ENCODE peak calls at places on chromosomes 5 and 9, in four cellular contexts. One of them, this sample, is unnamed.

GRCh38 chr5:14184725-14185124 is 41.6 kb downstream of the TRIO start:
- DNase-seq in activated CD8-positive, alpha-beta memory T cell treated with anti-CD3 and anti-CD28 coated beads for 48 hours: no peak
- DNase-seq in fibroblast of lung: peak; percentile 60
- DNase-seq in activated naive CD4-positive, alpha-beta T cell treated with anti-CD3 and anti-CD28 coated beads for 36 hours: no peak
- DNase-seq in this sample: no peak

GRCh38 chr9:108273988-108274387 is 581.8 kb downstream of the ACTL7B start:
- DNase-seq in activated naive CD4-positive, alpha-beta T cell treated with anti-CD3 and anti-CD28 coated beads for 36 hours: no peak
- DNase-seq in activated CD8-positive, alpha-beta memory T cell treated with anti-CD3 and anti-CD28 coated beads for 48 hours: no peak
- DNase-seq in fibroblast of lung: no peak
- DNase-seq in this sample: no peak

GRCh38 chr5:170109059-170110031 is 3.6 kb downstream of the FOXI1 start:
- DNase-seq in activated naive CD4-positive, alpha-beta T cell treated with anti-CD3 and anti-CD28 coated beads for 36 hours: no peak
- DNase-seq in activated CD8-positive, alpha-beta memory T cell treated with anti-CD3 and anti-CD28 coated beads for 48 hours: no peak
- DNase-seq in fibroblast of lung: no peak
- DNase-seq in this sample: no peak

GRCh38 chr5:44388504-44389409 is 463 bp downstream of the FGF10 start:
- DNase-seq in activated CD8-positive, alpha-beta memory T cell treated with anti-CD3 and anti-CD28 coated beads for 48 hours: no peak
- DNase-seq in fibroblast of lung: peak; percentile 47
- DNase-seq in activated naive CD4-positive, alpha-beta T cell treated with anti-CD3 and anti-CD28 coated beads for 36 hours: no peak
- DNase-seq in this sample: no peak

GRCh38 chr9:108133680-108134079 is 644.1 kb upstream of the KLF4 start:
- DNase-seq in activated naive CD4-positive, alpha-beta T cell treated with anti-CD3 and anti-CD28 coated beads for 36 hours: no peak
- DNase-seq in fibroblast of lung: no peak
- DNase-seq in activated CD8-positive, alpha-beta memory T cell treated with anti-CD3 and anti-CD28 coated beads for 48 hours: no peak
- DNase-seq in this sample: no peak

GRCh38 chr5:16597946-16598694 is 18.7 kb downstream of the RETREG1 start:
- DNase-seq in activated naive CD4-positive, alpha-beta T cell treated with anti-CD3 and anti-CD28 coated beads for 36 hours: no peak
- DNase-seq in fibroblast of lung: no peak
- DNase-seq in activated CD8-positive, alpha-beta memory T cell treated with anti-CD3 and anti-CD28 coated beads for 48 hours: no peak
- DNase-seq in this sample: no peak

GRCh38 chr5:179208706-179209358 is 136.4 kb downstream of the ADAMTS2 start:
- DNase-seq in fibroblast of lung: no peak
- DNase-seq in activated naive CD4-positive, alpha-beta T cell treated with anti-CD3 and anti-CD28 coated beads for 36 hours: no peak
- DNase-seq in activated CD8-positive, alpha-beta memory T cell treated with anti-CD3 and anti-CD28 coated beads for 48 hours: no peak
- DNase-seq in this sample: no peak

GRCh38 chr5:96155156-96155555 is 193.5 kb upstream of the ELL2 start:
- DNase-seq in activated CD8-positive, alpha-beta memory T cell treated with anti-CD3 and anti-CD28 coated beads for 48 hours: no peak
- DNase-seq in activated naive CD4-positive, alpha-beta T cell treated with anti-CD3 and anti-CD28 coated beads for 36 hours: no peak
- DNase-seq in fibroblast of lung: no peak
- DNase-seq in this sample: no peak

GRCh38 chr5:120443607-120444006 is 20.5 kb upstream of the PRR16 start:
- DNase-seq in activated CD8-positive, alpha-beta memory T cell treated with anti-CD3 and anti-CD28 coated beads for 48 hours: no peak
- DNase-seq in fibroblast of lung: no peak
- DNase-seq in activated naive CD4-positive, alpha-beta T cell treated with anti-CD3 and anti-CD28 coated beads for 36 hours: no peak
- DNase-seq in this sample: no peak

GRCh38 chr5:179370490-179371122 is 25.3 kb upstream of the ADAMTS2 start:
- DNase-seq in activated naive CD4-positive, alpha-beta T cell treated with anti-CD3 and anti-CD28 coated beads for 36 hours: no peak
- DNase-seq in fibroblast of lung: no peak
- DNase-seq in activated CD8-positive, alpha-beta memory T cell treated with anti-CD3 and anti-CD28 coated beads for 48 hours: no peak
- DNase-seq in this sample: no peak

GRCh38 chr5:132496631-132497487 is 6.3 kb upstream of the IRF1 start:
- DNase-seq in activated CD8-positive, alpha-beta memory T cell treated with anti-CD3 and anti-CD28 coated beads for 48 hours: peak; percentile 51
- DNase-seq in fibroblast of lung: peak; percentile 87
- DNase-seq in activated naive CD4-positive, alpha-beta T cell treated with anti-CD3 and anti-CD28 coated beads for 36 hours: peak; percentile 53
- DNase-seq in this sample: peak; percentile 82

GRCh38 chr9:297104-297794 is 82.6 kb downstream of the DOCK8 start:
- DNase-seq in fibroblast of lung: no peak
- DNase-seq in activated naive CD4-positive, alpha-beta T cell treated with anti-CD3 and anti-CD28 coated beads for 36 hours: peak; percentile 25
- DNase-seq in activated CD8-positive, alpha-beta memory T cell treated with anti-CD3 and anti-CD28 coated beads for 48 hours: no peak
- DNase-seq in this sample: no peak

GRCh38 chr5:66653380-66653779 is 57.2 kb downstream of the MAST4 start:
- DNase-seq in fibroblast of lung: peak; percentile 50
- DNase-seq in activated naive CD4-positive, alpha-beta T cell treated with anti-CD3 and anti-CD28 coated beads for 36 hours: no peak
- DNase-seq in activated CD8-positive, alpha-beta memory T cell treated with anti-CD3 and anti-CD28 coated beads for 48 hours: no peak
- DNase-seq in this sample: no peak

GRCh38 chr5:173242675-173243085 is 7.7 kb upstream of the NKX2-5 start:
- DNase-seq in activated CD8-positive, alpha-beta memory T cell treated with anti-CD3 and anti-CD28 coated beads for 48 hours: no peak
- DNase-seq in fibroblast of lung: no peak
- DNase-seq in activated naive CD4-positive, alpha-beta T cell treated with anti-CD3 and anti-CD28 coated beads for 36 hours: no peak
- DNase-seq in this sample: no peak

GRCh38 chr9:129208191-129209091 is 30.4 kb upstream of the IER5L start:
- DNase-seq in fibroblast of lung: no peak
- DNase-seq in activated CD8-positive, alpha-beta memory T cell treated with anti-CD3 and anti-CD28 coated beads for 48 hours: peak; percentile 44
- DNase-seq in activated naive CD4-positive, alpha-beta T cell treated with anti-CD3 and anti-CD28 coated beads for 36 hours: peak; percentile 70
- DNase-seq in this sample: no peak

GRCh38 chr5:176541338-176542134 is 4.3 kb upstream of the RNF44 start:
- DNase-seq in fibroblast of lung: no peak
- DNase-seq in activated CD8-positive, alpha-beta memory T cell treated with anti-CD3 and anti-CD28 coated beads for 48 hours: no peak
- DNase-seq in activated naive CD4-positive, alpha-beta T cell treated with anti-CD3 and anti-CD28 coated beads for 36 hours: peak; percentile 85
- DNase-seq in this sample: no peak

GRCh38 chr9:113738898-113739604 is 137.1 kb upstream of the ZNF618 start:
- DNase-seq in activated CD8-positive, alpha-beta memory T cell treated with anti-CD3 and anti-CD28 coated beads for 48 hours: no peak
- DNase-seq in activated naive CD4-positive, alpha-beta T cell treated with anti-CD3 and anti-CD28 coated beads for 36 hours: no peak
- DNase-seq in fibroblast of lung: no peak
- DNase-seq in this sample: no peak

GRCh38 chr5:157568717-157569116 is 6.9 kb downstream of the ADAM19 start:
- DNase-seq in activated naive CD4-positive, alpha-beta T cell treated with anti-CD3 and anti-CD28 coated beads for 36 hours: no peak
- DNase-seq in fibroblast of lung: no peak
- DNase-seq in activated CD8-positive, alpha-beta memory T cell treated with anti-CD3 and anti-CD28 coated beads for 48 hours: no peak
- DNase-seq in this sample: no peak

GRCh38 chr9:136361047-136361756 is 2.3 kb downstream of the DNLZ start:
- DNase-seq in activated naive CD4-positive, alpha-beta T cell treated with anti-CD3 and anti-CD28 coated beads for 36 hours: no peak
- DNase-seq in fibroblast of lung: peak; percentile 62
- DNase-seq in activated CD8-positive, alpha-beta memory T cell treated with anti-CD3 and anti-CD28 coated beads for 48 hours: no peak
- DNase-seq in this sample: no peak

GRCh38 chr5:178187014-178187413 is at the start of gene GMCL2:
- DNase-seq in activated CD8-positive, alpha-beta memory T cell treated with anti-CD3 and anti-CD28 coated beads for 48 hours: no peak
- DNase-seq in fibroblast of lung: no peak
- DNase-seq in activated naive CD4-positive, alpha-beta T cell treated with anti-CD3 and anti-CD28 coated beads for 36 hours: no peak
- DNase-seq in this sample: no peak

GRCh38 chr9:21056931-21057330 is 20.8 kb downstream of the IFNB1 start:
- DNase-seq in activated naive CD4-positive, alpha-beta T cell treated with anti-CD3 and anti-CD28 coated beads for 36 hours: no peak
- DNase-seq in activated CD8-positive, alpha-beta memory T cell treated with anti-CD3 and anti-CD28 coated beads for 48 hours: no peak
- DNase-seq in fibroblast of lung: peak; percentile 36
- DNase-seq in this sample: no peak

GRCh38 chr5:82312373-82312856 is 34.3 kb upstream of the RPS23 start:
- DNase-seq in activated CD8-positive, alpha-beta memory T cell treated with anti-CD3 and anti-CD28 coated beads for 48 hours: no peak
- DNase-seq in fibroblast of lung: peak; percentile 87
- DNase-seq in activated naive CD4-positive, alpha-beta T cell treated with anti-CD3 and anti-CD28 coated beads for 36 hours: peak; percentile 67
- DNase-seq in this sample: no peak

GRCh38 chr5:96256795-96257470 is 176.1 kb downstream of the PCSK1 start:
- DNase-seq in activated naive CD4-positive, alpha-beta T cell treated with anti-CD3 and anti-CD28 coated beads for 36 hours: peak; percentile 17
- DNase-seq in fibroblast of lung: peak; percentile 81
- DNase-seq in activated CD8-positive, alpha-beta memory T cell treated with anti-CD3 and anti-CD28 coated beads for 48 hours: no peak
- DNase-seq in this sample: no peak

GRCh38 chr5:176817369-176817841 is 7.0 kb downstream of the UNC5A start:
- DNase-seq in fibroblast of lung: no peak
- DNase-seq in activated CD8-positive, alpha-beta memory T cell treated with anti-CD3 and anti-CD28 coated beads for 48 hours: no peak
- DNase-seq in activated naive CD4-positive, alpha-beta T cell treated with anti-CD3 and anti-CD28 coated beads for 36 hours: no peak
- DNase-seq in this sample: no peak

GRCh38 chr5:143977891-143978448 is 166.0 kb downstream of the HMHB1 start:
- DNase-seq in activated CD8-positive, alpha-beta memory T cell treated with anti-CD3 and anti-CD28 coated beads for 48 hours: no peak
- DNase-seq in activated naive CD4-positive, alpha-beta T cell treated with anti-CD3 and anti-CD28 coated beads for 36 hours: no peak
- DNase-seq in fibroblast of lung: no peak
- DNase-seq in this sample: no peak

GRCh38 chr5:97854871-97855762 is 672.1 kb upstream of the RIOK2 start:
- DNase-seq in activated naive CD4-positive, alpha-beta T cell treated with anti-CD3 and anti-CD28 coated beads for 36 hours: no peak
- DNase-seq in fibroblast of lung: peak; percentile 71
- DNase-seq in activated CD8-positive, alpha-beta memory T cell treated with anti-CD3 and anti-CD28 coated beads for 48 hours: no peak
- DNase-seq in this sample: no peak

GRCh38 chr9:19922476-19923118 is 133.8 kb upstream of the SLC24A2 start:
- DNase-seq in fibroblast of lung: peak; percentile 72
- DNase-seq in activated CD8-positive, alpha-beta memory T cell treated with anti-CD3 and anti-CD28 coated beads for 48 hours: no peak
- DNase-seq in activated naive CD4-positive, alpha-beta T cell treated with anti-CD3 and anti-CD28 coated beads for 36 hours: no peak
- DNase-seq in this sample: no peak

GRCh38 chr5:107831612-107832395 is 161.1 kb upstream of the EFNA5 start:
- DNase-seq in activated CD8-positive, alpha-beta memory T cell treated with anti-CD3 and anti-CD28 coated beads for 48 hours: no peak
- DNase-seq in activated naive CD4-positive, alpha-beta T cell treated with anti-CD3 and anti-CD28 coated beads for 36 hours: no peak
- DNase-seq in fibroblast of lung: peak; percentile 63
- DNase-seq in this sample: no peak

GRCh38 chr5:150153957-150154617 is 1.6 kb downstream of the PDGFRB start:
- DNase-seq in activated naive CD4-positive, alpha-beta T cell treated with anti-CD3 and anti-CD28 coated beads for 36 hours: no peak
- DNase-seq in fibroblast of lung: peak; percentile 83
- DNase-seq in activated CD8-positive, alpha-beta memory T cell treated with anti-CD3 and anti-CD28 coated beads for 48 hours: no peak
- DNase-seq in this sample: no peak

GRCh38 chr5:172556971-172557461 is 84.0 kb upstream of the NEURL1B start:
- DNase-seq in fibroblast of lung: peak; percentile 57
- DNase-seq in activated CD8-positive, alpha-beta memory T cell treated with anti-CD3 and anti-CD28 coated beads for 48 hours: no peak
- DNase-seq in activated naive CD4-positive, alpha-beta T cell treated with anti-CD3 and anti-CD28 coated beads for 36 hours: no peak
- DNase-seq in this sample: no peak

GRCh38 chr5:169901896-169902295 is 78.4 kb downstream of the INSYN2B start:
- DNase-seq in activated naive CD4-positive, alpha-beta T cell treated with anti-CD3 and anti-CD28 coated beads for 36 hours: no peak
- DNase-seq in activated CD8-positive, alpha-beta memory T cell treated with anti-CD3 and anti-CD28 coated beads for 48 hours: no peak
- DNase-seq in fibroblast of lung: no peak
- DNase-seq in this sample: no peak

GRCh38 chr5:124952079-124952478 is 205.6 kb upstream of the ZNF608 start:
- DNase-seq in fibroblast of lung: peak; percentile 41
- DNase-seq in activated naive CD4-positive, alpha-beta T cell treated with anti-CD3 and anti-CD28 coated beads for 36 hours: no peak
- DNase-seq in activated CD8-positive, alpha-beta memory T cell treated with anti-CD3 and anti-CD28 coated beads for 48 hours: no peak
- DNase-seq in this sample: no peak

GRCh38 chr5:116970318-116970717 is 395.7 kb upstream of the SEMA6A start:
- DNase-seq in activated CD8-positive, alpha-beta memory T cell treated with anti-CD3 and anti-CD28 coated beads for 48 hours: no peak
- DNase-seq in activated naive CD4-positive, alpha-beta T cell treated with anti-CD3 and anti-CD28 coated beads for 36 hours: no peak
- DNase-seq in fibroblast of lung: no peak
- DNase-seq in this sample: no peak